ENCODE peak calls at places on chromosomes 6 and 20, in four cellular contexts. M, R, Z and U are unnamed samples.
A peak's percentile ranks its signal among the peaks of the same experiment; 100 is the strongest.

GRCh38 chr20:17958326-17959256 is 10.0 kb downstream of the SNX5 start:
- DNase-seq in Z (peak; percentile 39), R (no peak), M (no peak), U (no peak)

GRCh38 chr6:3628143-3628840 is 123.2 kb downstream of the PXDC1 start:
- DNase-seq in R (no peak), Z (no peak), M (no peak), U (no peak)

GRCh38 chr20:61875221-61875885 is 190.3 kb downstream of the TAF4 start:
- DNase-seq in R (peak; percentile 45), M (no peak), Z (no peak), U (no peak)

GRCh38 chr6:491233-491632 is 99.7 kb downstream of the IRF4 start:
- DNase-seq in R (no peak), M (peak; percentile 70), Z (no peak), U (peak; percentile 35)

GRCh38 chr20:17571967-17572638 is 2.2 kb downstream of the DSTN start:
- DNase-seq in Z (no peak), R (no peak), M (no peak), U (no peak)

GRCh38 chr20:20946122-20946759 is 159.9 kb downstream of the LINC00237 start:
- DNase-seq in Z (no peak), R (no peak), M (no peak), U (no peak)

GRCh38 chr6:45930419-45931059 is 85.1 kb downstream of the CLIC5 start:
- DNase-seq in R (peak; percentile 62), Z (peak; percentile 82), M (peak; percentile 87), U (peak; percentile 40)

GRCh38 chr20:30485331-30486102 is 771.9 kb upstream of the DEFB115 start:
- DNase-seq in R (peak; percentile 14), Z (no peak), M (no peak), U (no peak)

GRCh38 chr6:31010393-31011060 is at the start of gene MUC22:
- DNase-seq in Z (no peak), M (no peak), R (no peak), U (no peak)

GRCh38 chr6:2187826-2188225 is 57.6 kb downstream of the GMDS start:
- DNase-seq in M (no peak), Z (no peak), R (no peak), U (no peak)

GRCh38 chr6:56291278-56291917 is 44.0 kb upstream of the COL21A1 start:
- DNase-seq in M (no peak), Z (no peak), R (no peak), U (no peak)

GRCh38 chr20:37522258-37523011 is 1.4 kb downstream of the NNAT start:
- DNase-seq in R (peak; percentile 73), Z (no peak), M (peak; percentile 54), U (no peak)

GRCh38 chr20:41577129-41578009 is 40.8 kb downstream of the CHD6 start:
- DNase-seq in M (no peak), R (no peak), Z (peak; percentile 42), U (no peak)
- H3K27me3 ChIP-seq in M (no peaks in the 10 kb centered on the region), R (no peaks in the 10 kb centered on the region), Z (no peaks in the 10 kb centered on the region), U (no peaks in the 10 kb centered on the region)

GRCh38 chr6:144346719-144347446 is 61.7 kb downstream of the UTRN start:
- DNase-seq in M (no peak), R (no peak), Z (no peak), U (no peak)
- H3K4me1 ChIP-seq in M (peaks cover 22% of the 10 kb centered on the region), R (peaks cover 23% of the 10 kb centered on the region), Z (peaks cover 3% of the 10 kb centered on the region), U (peaks cover 79% of the 10 kb centered on the region)

GRCh38 chr6:89950446-89950845 is 56.2 kb downstream of the GJA10 start:
- DNase-seq in M (no peak), Z (no peak), R (no peak), U (no peak)
- H3K27me3 ChIP-seq in M (no peaks in the 10 kb centered on the region), Z (no peaks in the 10 kb centered on the region), R (no peaks in the 10 kb centered on the region), U (no peaks in the 10 kb centered on the region)

GRCh38 chr6:134175532-134176282 is 123.3 kb upstream of the SLC2A12 start:
- DNase-seq in Z (peak; percentile 79), R (peak; percentile 49), M (peak; percentile 76), U (peak; percentile 23)

GRCh38 chr6:134173007-134173690 is 120.7 kb upstream of the SLC2A12 start:
- DNase-seq in M (no peak), Z (no peak), R (no peak), U (no peak)

GRCh38 chr6:134172020-134172766 is 119.8 kb upstream of the SLC2A12 start:
- DNase-seq in R (no peak), Z (no peak), M (no peak), U (no peak)

GRCh38 chr6:134174790-134175531 is 122.5 kb upstream of the SLC2A12 start:
- DNase-seq in R (peak; percentile 90), M (peak; percentile 97), Z (peak; percentile 97), U (peak; percentile 89)

GRCh38 chr6:134173936-134174789 is 121.7 kb upstream of the SLC2A12 start:
- DNase-seq in R (peak; percentile 67), Z (peak; percentile 89), M (peak; percentile 95), U (peak; percentile 80)
- H3K4me1 ChIP-seq in R (peaks cover 37% of the 10 kb centered on the region), Z (peaks cover 15% of the 10 kb centered on the region), M (peaks cover 7% of the 10 kb centered on the region), U (peaks cover 11% of the 10 kb centered on the region)

GRCh38 chr6:83847179-83847578 is 6.0 kb upstream of the RIPPLY2 start:
- DNase-seq in M (no peak), Z (no peak), R (no peak), U (no peak)
- H3K27me3 ChIP-seq in M (no peaks in the 10 kb centered on the region), Z (peaks cover 21% of the 10 kb centered on the region), R (peaks cover 8% of the 10 kb centered on the region), U (peaks cover 6% of the 10 kb centered on the region)

DNA sequence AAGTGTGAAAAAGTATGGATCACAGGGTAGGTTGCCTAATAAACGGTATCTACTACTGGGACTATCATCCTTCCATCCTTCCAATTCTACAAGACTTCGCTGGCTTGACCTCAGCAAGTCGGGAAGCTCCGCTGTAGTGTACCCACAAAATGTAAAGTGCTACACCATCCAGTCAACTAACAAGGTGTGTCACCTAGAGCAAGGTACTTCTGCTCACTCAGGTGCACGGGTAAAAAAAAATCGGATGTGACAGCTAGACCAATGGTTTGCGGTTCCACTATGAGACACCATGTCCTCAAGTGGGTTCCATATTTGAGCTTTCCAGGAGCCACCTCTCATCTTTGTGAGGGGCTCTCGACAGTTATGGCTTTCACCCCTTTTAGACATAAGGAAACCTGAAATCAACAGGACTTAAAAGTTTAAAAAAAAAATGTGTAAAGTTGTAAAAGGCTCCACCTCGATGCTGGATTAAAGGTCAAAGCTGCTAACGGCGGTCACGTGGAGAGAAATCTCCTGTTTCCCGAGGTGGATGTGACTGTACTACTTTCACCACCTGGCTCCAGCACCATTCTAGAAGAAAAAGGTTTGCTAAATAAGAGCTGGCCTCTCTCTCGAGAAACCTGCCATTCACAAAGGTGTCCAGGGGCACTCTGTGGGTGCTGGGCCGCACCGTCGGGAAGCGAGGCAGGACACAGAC is 661 bp downstream of the ATP5F1E start:
- DNase-seq in R (no peak), Z (no peak), M (peak; percentile 65), U (no peak)
- H3K4me1 ChIP-seq in R (peaks cover 30% of the 10 kb centered on the region), Z (peaks cover 27% of the 10 kb centered on the region), M (peaks cover 41% of the 10 kb centered on the region), U (peaks cover 44% of the 10 kb centered on the region)

GRCh38 chr20:51024761-51025160 is 1.9 kb upstream of the KCNG1 start:
- DNase-seq in M (no peak), R (no peak), Z (no peak), U (no peak)

GRCh38 chr20:51026317-51026716 is 3.4 kb upstream of the KCNG1 start:
- DNase-seq in R (no peak), M (no peak), Z (no peak), U (no peak)

GRCh38 chr20:51029556-51029955 is 6.6 kb upstream of the KCNG1 start:
- DNase-seq in Z (no peak), M (no peak), R (no peak), U (no peak)

GRCh38 chr20:51028616-51029263 is 5.8 kb upstream of the KCNG1 start:
- DNase-seq in M (no peak), R (no peak), Z (no peak), U (no peak)

GRCh38 chr20:51027396-51027795 is 4.5 kb upstream of the KCNG1 start:
- DNase-seq in M (no peak), R (no peak), Z (no peak), U (no peak)
- H3K27me3 ChIP-seq in M (no peaks in the 10 kb centered on the region), R (no peaks in the 10 kb centered on the region), Z (peaks cover 73% of the 10 kb centered on the region), U (no peaks in the 10 kb centered on the region)

GRCh38 chr6:48243071-48243470 is 132.1 kb upstream of the PTCHD4 start:
- DNase-seq in M (no peak), R (no peak), Z (no peak), U (no peak)
- H3K4me1 ChIP-seq in M (no peaks in the 10 kb centered on the region), R (no peaks in the 10 kb centered on the region), Z (no peaks in the 10 kb centered on the region), U (no peaks in the 10 kb centered on the region)

DNA sequence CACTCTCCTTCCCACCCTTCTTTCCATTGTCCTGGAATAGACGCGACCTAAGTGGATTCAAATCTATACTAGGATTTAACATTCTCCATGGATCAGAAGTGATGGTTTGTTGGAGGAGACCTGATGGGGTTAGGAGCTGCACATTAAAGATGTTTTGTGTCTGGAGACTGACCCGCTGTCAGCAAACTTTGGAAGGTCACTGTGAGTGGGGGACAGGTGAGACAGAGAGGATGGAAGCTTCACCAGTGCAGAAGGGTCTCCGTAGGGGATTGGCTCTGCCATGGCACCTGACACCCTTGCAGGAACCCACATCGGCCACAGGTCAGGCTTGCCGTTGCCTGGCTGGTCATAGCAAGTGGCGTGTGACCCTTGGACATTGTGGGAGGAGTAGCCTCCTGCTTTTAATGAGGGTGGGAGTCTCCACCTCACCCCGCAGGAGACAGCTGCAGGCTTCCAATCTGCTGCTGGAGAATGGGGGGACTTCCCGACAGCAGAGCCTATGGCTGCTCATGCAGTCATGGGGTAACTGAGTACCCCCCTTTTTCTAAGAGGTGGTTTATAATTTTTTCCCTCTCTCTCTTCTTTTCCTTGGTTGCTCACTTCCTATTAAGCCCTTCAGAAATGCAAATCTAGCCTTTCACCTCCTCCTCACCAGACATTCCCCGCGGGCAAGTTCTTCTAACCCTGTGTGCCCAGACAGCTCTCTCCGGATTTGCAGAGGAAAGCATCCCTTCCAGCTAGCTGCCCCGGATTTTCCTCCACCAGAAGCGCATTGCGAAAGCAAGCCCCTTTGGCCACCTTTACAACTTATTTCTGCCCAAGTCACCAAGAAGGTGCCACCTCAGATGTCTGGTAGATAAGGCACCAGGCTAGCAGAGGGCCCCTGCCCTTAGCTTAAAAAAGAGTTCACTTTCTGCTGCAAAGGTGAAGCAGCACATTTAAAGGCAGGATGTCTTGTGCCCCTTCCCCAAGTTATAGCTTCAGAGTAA is 53.5 kb downstream of the DACT2 start:
- DNase-seq in M (no peak), Z (no peak), R (no peak), U (no peak)
- H3K27me3 ChIP-seq in M (no peaks in the 10 kb centered on the region), Z (no peaks in the 10 kb centered on the region), R (no peaks in the 10 kb centered on the region), U (no peaks in the 10 kb centered on the region)

GRCh38 chr20:47263502-47264084 is 92.9 kb downstream of the ZMYND8 start:
- DNase-seq in Z (no peak), M (no peak), R (peak; percentile 77), U (no peak)
- H3K4me1 ChIP-seq in Z (no peaks in the 10 kb centered on the region), M (no peaks in the 10 kb centered on the region), R (no peaks in the 10 kb centered on the region), U (no peaks in the 10 kb centered on the region)